ENCODE peak calls at places on chromosomes 16 and 17, in seven cellular contexts. L is neural crest cell, O is natural killer cell, X is cardiac fibroblast, Y is foreskin fibroblast, D is heart right ventricle, F is left lung. I is an unnamed sample.

GRCh38 chr16:67542464-67542863 is 13.8 kb downstream of the RIPOR1 start:
- DNase-seq in L (no peak), O (peak), X (peak), Y (peak), D (no peak), F (no peak), I (no peak)

GRCh38 chr17:512926-513325 is 160.3 kb upstream of the RPH3AL start:
- DNase-seq in L (no peak), O (no peak), X (no peak), Y (peak), D (no peak), F (no peak), I (no peak)

GRCh38 chr17:28169621-28170349 is 127.3 kb downstream of the NLK start:
- DNase-seq in L (no peak), O (no peak), X (no peak), Y (no peak), D (no peak), F (no peak), I (no peak)

GRCh38 chr16:55815320-55815719 is 17.6 kb downstream of the CES1 start:
- DNase-seq in L (no peak), O (no peak), X (no peak), Y (no peak), D (no peak), F (no peak), I (no peak)

GRCh38 chr17:81868674-81869220 is 2.4 kb downstream of the ARHGDIA start:
- DNase-seq in L (no peak), O (no peak), X (peak), Y (peak), D (no peak), F (peak), I (no peak)

GRCh38 chr17:76674600-76674999 is 31.0 kb upstream of the ST6GALNAC1 start:
- DNase-seq in L (no peak), O (no peak), X (no peak), Y (no peak), D (no peak), F (no peak), I (no peak)

GRCh38 chr17:38742431-38743308 is 5.5 kb downstream of the PCGF2 start:
- DNase-seq in L (no peak), O (no peak), X (peak), Y (peak), D (no peak), F (no peak), I (no peak)

GRCh38 chr16:25707982-25708583 is 16.3 kb downstream of the HS3ST4 start:
- DNase-seq in L (no peak), O (no peak), X (peak), Y (no peak), D (no peak), F (no peak), I (no peak)

GRCh38 chr17:78997231-78997741 is 12.3 kb downstream of the CANT1 start:
- DNase-seq in L (no peak), O (no peak), X (no peak), Y (no peak), D (no peak), F (no peak), I (no peak)

GRCh38 chr16:8848231-8848938 is 20.4 kb downstream of the CARHSP1 start:
- DNase-seq in L (no peak), O (no peak), X (no peak), Y (no peak), D (no peak), F (no peak), I (no peak)

GRCh38 chr17:57948555-57949420 is 6.4 kb downstream of the CUEDC1 start:
- DNase-seq in L (no peak), O (peak), X (peak), Y (peak), D (peak), F (no peak), I (no peak)

GRCh38 chr16:68658974-68659360 is 13.9 kb downstream of the CDH3 start:
- DNase-seq in L (no peak), O (no peak), X (no peak), Y (no peak), D (no peak), F (no peak), I (no peak)

GRCh38 chr17:35460354-35460851 is 11.8 kb upstream of the SLFN13 start:
- DNase-seq in L (no peak), O (peak), X (no peak), Y (no peak), D (peak), F (peak), I (no peak)

GRCh38 chr16:1915732-1916653 is 2.2 kb downstream of the HS3ST6 start:
- DNase-seq in L (no peak), O (no peak), X (no peak), Y (no peak), D (no peak), F (no peak), I (no peak)

GRCh38 chr17:56960596-56961538 is at the start of gene COIL:
- DNase-seq in L (peak), O (peak), X (peak), Y (peak), D (peak), F (peak), I (peak)

GRCh38 chr17:74360993-74361612 is 565 bp downstream of the BTBD17 start:
- DNase-seq in L (no peak), O (no peak), X (no peak), Y (no peak), D (no peak), F (no peak), I (no peak)

GRCh38 chr17:19238167-19238505 is 970 bp downstream of the EPN2 start:
- DNase-seq in L (no peak), O (no peak), X (peak), Y (peak), D (peak), F (peak), I (no peak)

GRCh38 chr16:53465606-53466290 is 31.5 kb downstream of the RBL2 start:
- DNase-seq in L (no peak), O (no peak), X (peak), Y (peak), D (no peak), F (no peak), I (no peak)

GRCh38 chr16:30369091-30369937 is 980 bp downstream of the TBC1D10B start:
- DNase-seq in L (peak), O (no peak), X (peak), Y (peak), D (no peak), F (no peak), I (no peak)

GRCh38 chr16:84166796-84167695 is 19.8 kb downstream of the TAF1C start:
- DNase-seq in L (no peak), O (no peak), X (no peak), Y (no peak), D (no peak), F (no peak), I (no peak)

GRCh38 chr16:3578610-3579551 is 1.7 kb upstream of the NLRC3 start:
- DNase-seq in L (no peak), O (peak), X (no peak), Y (peak), D (no peak), F (no peak), I (no peak)

DNA sequence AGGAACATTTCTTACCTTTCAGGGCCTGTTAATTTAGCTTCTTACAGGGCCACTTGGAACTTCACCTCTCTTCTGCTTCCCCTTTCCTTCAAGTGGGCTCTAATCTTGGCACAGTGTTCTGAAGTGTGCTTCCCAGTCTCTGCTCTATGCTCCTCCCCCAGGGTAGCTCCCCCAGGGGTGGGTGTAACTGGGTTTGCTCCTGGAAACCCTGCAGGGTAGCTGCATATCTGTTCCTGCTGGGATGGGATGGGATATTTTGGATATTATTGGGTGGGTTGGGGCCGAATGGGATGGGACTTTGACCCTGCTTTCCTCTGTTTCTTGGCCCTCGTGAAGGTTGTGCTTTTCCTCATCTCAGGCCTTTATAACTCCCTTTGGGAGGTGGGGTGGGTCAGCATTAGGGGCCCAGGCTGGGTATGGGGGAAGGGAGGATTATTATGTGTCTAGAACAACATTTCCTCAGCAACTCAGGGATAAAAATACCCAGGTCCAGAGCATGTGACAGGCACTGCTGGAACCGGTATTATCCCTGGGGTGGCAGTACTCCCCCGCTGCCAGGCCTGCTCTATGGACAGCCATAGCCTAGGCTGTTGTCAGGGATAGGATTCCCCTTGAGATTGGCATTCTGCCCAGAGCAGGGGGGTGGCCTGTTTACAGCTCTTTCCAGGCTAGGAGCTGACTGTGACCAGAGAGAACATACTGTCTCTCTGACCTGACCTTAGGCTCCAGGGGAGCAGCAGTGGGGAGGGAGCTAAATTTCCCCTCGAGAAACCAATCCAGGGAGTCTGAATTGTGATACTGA is 5.0 kb downstream of the NFE2L1 start:
- DNase-seq in L (no peak), O (no peak), X (peak), Y (peak), D (peak), F (peak), I (no peak)
- TF ChIP-seq CTCF in L (no peak), O (no peak), X (no peak), Y (no peak), D (no peak), F (no peak), I (no peak)

GRCh38 chr16:57945740-57946138 is 25.2 kb downstream of the CNGB1 start:
- DNase-seq in L (no peak), O (no peak), X (peak), Y (peak), D (no peak), F (no peak), I (no peak)
- TF ChIP-seq CTCF in L (no peak), O (no peak), X (peak), Y (no peak), D (no peak), F (no peak), I (no peak)

GRCh38 chr17:55585629-55586028 is 74.4 kb upstream of the SMIM36 start:
- DNase-seq in L (no peak), O (no peak), X (no peak), Y (no peak), D (no peak), F (no peak), I (no peak)
- TF ChIP-seq CTCF in L (no peak), O (no peak), X (no peak), Y (no peak), D (no peak), F (no peak), I (no peak)

GRCh38 chr17:16456770-16457316 is 35.1 kb downstream of the LRRC75A start:
- DNase-seq in L (no peak), O (no peak), X (no peak), Y (no peak), D (no peak), F (no peak), I (no peak)

GRCh38 chr17:16455997-16456769 is 35.8 kb downstream of the LRRC75A start:
- DNase-seq in L (no peak), O (no peak), X (no peak), Y (no peak), D (no peak), F (no peak), I (no peak)

GRCh38 chr17:16449121-16449570 is 33.8 kb downstream of the TRPV2 start:
- DNase-seq in L (no peak), O (no peak), X (peak), Y (peak), D (no peak), F (no peak), I (no peak)

GRCh38 chr17:16450028-16450427 is 34.7 kb downstream of the TRPV2 start:
- DNase-seq in L (no peak), O (no peak), X (no peak), Y (no peak), D (no peak), F (no peak), I (no peak)

GRCh38 chr17:16453493-16453851 is 38.1 kb downstream of the TRPV2 start:
- DNase-seq in L (no peak), O (no peak), X (no peak), Y (no peak), D (no peak), F (no peak), I (no peak)
- TF ChIP-seq CTCF in L (no peak), O (no peak), X (no peak), Y (no peak), D (no peak), F (no peak), I (no peak)

GRCh38 chr16:86508947-86509758 is 1.2 kb upstream of the FOXF1 start:
- DNase-seq in L (no peak), O (no peak), X (peak), Y (peak), D (peak), F (peak), I (no peak)
- TF ChIP-seq CTCF in L (no peak), O (no peak), X (no peak), Y (no peak), D (no peak), F (no peak), I (no peak)